ENCODE peak calls at places on chromosomes 3 and 15, in five cellular contexts. One of them, this sample, is unnamed. For H3K4me1, the result is how much of the 10 kb centered on the place peaks cover.

GRCh38 chr15:57198654-57199241 is 177.6 kb upstream of the CGNL1 start:
- DNase-seq in endodermal cell: peak
- DNase-seq in prostate gland: peak
- DNase-seq in left ventricle myocardium inferior: no peak
- DNase-seq in colonic mucosa: peak
- DNase-seq in this sample: no peak

GRCh38 chr15:92636950-92637481 is 18.6 kb downstream of the FAM174B start:
- DNase-seq in prostate gland: peak
- DNase-seq in endodermal cell: peak
- DNase-seq in left ventricle myocardium inferior: no peak
- DNase-seq in colonic mucosa: peak
- DNase-seq in this sample: peak

GRCh38 chr15:82846621-82847020 is 37.2 kb downstream of the WHAMM start:
- DNase-seq in colonic mucosa: no peak
- DNase-seq in prostate gland: no peak
- DNase-seq in endodermal cell: no peak
- DNase-seq in left ventricle myocardium inferior: no peak
- DNase-seq in this sample: no peak

GRCh38 chr15:90868261-90868689 is at the start of gene FURIN:
- DNase-seq in endodermal cell: no peak
- DNase-seq in left ventricle myocardium inferior: no peak
- DNase-seq in colonic mucosa: peak
- DNase-seq in prostate gland: peak
- DNase-seq in this sample: no peak

GRCh38 chr15:74365619-74366445 is 1.6 kb downstream of the CYP11A1 start:
- DNase-seq in endodermal cell: peak
- DNase-seq in prostate gland: no peak
- DNase-seq in left ventricle myocardium inferior: peak
- DNase-seq in colonic mucosa: no peak
- DNase-seq in this sample: no peak

GRCh38 chr3:89353465-89353864 is 246.0 kb downstream of the EPHA3 start:
- DNase-seq in left ventricle myocardium inferior: no peak
- DNase-seq in endodermal cell: no peak
- DNase-seq in colonic mucosa: no peak
- DNase-seq in prostate gland: no peak
- DNase-seq in this sample: no peak

GRCh38 chr3:108250626-108251025 is 28.4 kb upstream of the IFT57 start:
- DNase-seq in prostate gland: no peak
- DNase-seq in endodermal cell: no peak
- DNase-seq in left ventricle myocardium inferior: no peak
- DNase-seq in colonic mucosa: no peak
- DNase-seq in this sample: no peak

GRCh38 chr3:70754314-70754713 is 441.9 kb upstream of the MDFIC2 start:
- DNase-seq in colonic mucosa: no peak
- DNase-seq in prostate gland: no peak
- DNase-seq in endodermal cell: no peak
- DNase-seq in left ventricle myocardium inferior: no peak
- DNase-seq in this sample: no peak

GRCh38 chr3:49092948-49093852 is 671 bp downstream of the QRICH1 start:
- DNase-seq in endodermal cell: peak
- DNase-seq in colonic mucosa: peak
- DNase-seq in prostate gland: peak
- DNase-seq in left ventricle myocardium inferior: peak
- DNase-seq in this sample: no peak

GRCh38 chr15:72445426-72445825 is 28.7 kb upstream of the ARIH1 start:
- DNase-seq in left ventricle myocardium inferior: no peak
- DNase-seq in colonic mucosa: no peak
- DNase-seq in endodermal cell: no peak
- DNase-seq in prostate gland: no peak
- DNase-seq in this sample: no peak

GRCh38 chr15:65547841-65548240 is 17.6 kb downstream of the HACD3 start:
- DNase-seq in left ventricle myocardium inferior: no peak
- DNase-seq in colonic mucosa: no peak
- DNase-seq in prostate gland: no peak
- DNase-seq in endodermal cell: no peak
- DNase-seq in this sample: no peak

GRCh38 chr15:56835598-56836275 is 82.7 kb upstream of the TCF12 start:
- DNase-seq in colonic mucosa: no peak
- DNase-seq in left ventricle myocardium inferior: no peak
- DNase-seq in endodermal cell: no peak
- DNase-seq in prostate gland: no peak
- DNase-seq in this sample: no peak

GRCh38 chr3:194686816-194687637 is 1.3 kb downstream of the FAM43A start:
- DNase-seq in prostate gland: no peak
- DNase-seq in colonic mucosa: peak
- DNase-seq in endodermal cell: peak
- DNase-seq in left ventricle myocardium inferior: peak
- DNase-seq in this sample: peak

GRCh38 chr3:59191651-59192050 is 141.8 kb upstream of the CFAP20DC start:
- DNase-seq in left ventricle myocardium inferior: no peak
- DNase-seq in prostate gland: no peak
- DNase-seq in endodermal cell: no peak
- DNase-seq in colonic mucosa: no peak
- DNase-seq in this sample: no peak

DNA sequence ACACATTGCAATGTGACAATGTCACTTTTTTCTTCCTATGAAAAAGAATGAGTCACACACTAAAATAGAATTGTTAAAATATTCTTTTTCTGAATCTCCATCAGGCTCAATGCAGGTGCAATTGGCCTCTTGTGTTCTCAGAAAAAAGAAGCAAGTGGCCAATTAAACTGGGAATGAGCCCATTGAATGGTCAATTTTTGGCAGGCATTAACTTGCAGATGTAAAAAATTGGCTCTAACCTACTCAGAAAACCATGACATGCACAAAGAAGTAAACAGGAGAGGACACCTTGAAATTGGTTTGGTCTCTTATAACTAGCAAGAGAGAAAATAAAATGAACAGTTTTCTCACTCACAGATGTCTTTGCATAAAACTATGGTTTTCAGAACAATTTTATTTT is 820.8 kb downstream of the TBL1XR1 start:
- DNase-seq in endodermal cell: no peak
- DNase-seq in colonic mucosa: no peak
- DNase-seq in left ventricle myocardium inferior: no peak
- DNase-seq in prostate gland: no peak
- DNase-seq in this sample: no peak
- H3K4me3 ChIP-seq in endodermal cell: no peak
- H3K4me3 ChIP-seq in colonic mucosa: no peak
- H3K4me3 ChIP-seq in left ventricle myocardium inferior: no peak
- H3K4me3 ChIP-seq in prostate gland: no peak
- H3K4me3 ChIP-seq in this sample: no peak

DNA sequence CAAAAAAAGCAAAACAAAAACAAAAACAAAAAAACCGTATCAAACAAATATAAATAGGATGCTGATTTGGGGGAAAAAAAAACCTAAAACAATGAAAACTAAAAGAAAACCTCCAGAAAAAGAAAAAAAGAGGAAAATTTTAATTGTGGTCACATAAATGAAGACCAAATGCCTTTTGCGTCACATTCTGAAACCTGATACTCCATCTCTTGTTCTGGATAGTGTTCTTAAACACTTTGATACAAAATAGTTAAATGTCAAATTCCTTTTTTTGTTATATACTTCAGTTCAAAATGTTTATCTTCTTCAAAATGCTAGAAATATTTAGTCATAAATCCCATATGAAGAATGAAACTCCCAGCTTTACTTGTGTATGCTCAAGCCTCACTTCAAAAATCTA is 31.0 kb downstream of the COPS2 start:
- DNase-seq in prostate gland: no peak
- DNase-seq in colonic mucosa: no peak
- DNase-seq in left ventricle myocardium inferior: no peak
- DNase-seq in endodermal cell: no peak
- DNase-seq in this sample: no peak
- H3K27ac ChIP-seq in prostate gland: no peak
- H3K27ac ChIP-seq in colonic mucosa: no peak
- H3K27ac ChIP-seq in left ventricle myocardium inferior: no peak
- H3K27ac ChIP-seq in endodermal cell: no peak
- H3K27ac ChIP-seq in this sample: no peak

DNA sequence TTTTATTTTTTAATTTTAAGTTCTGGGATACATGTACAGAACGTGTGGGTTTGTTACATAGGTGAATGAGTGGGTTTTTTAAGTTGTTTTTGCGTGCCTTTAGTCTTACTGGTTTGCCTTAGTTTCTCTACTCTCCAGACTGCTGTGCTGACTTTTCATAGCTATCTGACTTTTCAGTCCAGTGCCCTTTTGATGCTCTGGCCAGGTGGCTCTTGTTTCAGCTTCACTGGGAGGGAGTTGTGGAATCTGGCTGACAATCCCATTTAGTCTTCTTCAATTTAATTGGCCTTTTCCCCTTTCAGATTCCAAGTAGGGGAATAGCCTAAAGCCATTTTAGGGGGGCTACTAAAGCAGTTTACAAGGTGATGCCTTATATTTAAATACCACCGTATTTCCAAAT is 30.1 kb downstream of the FNDC3B start:
- DNase-seq in prostate gland: no peak
- DNase-seq in left ventricle myocardium inferior: no peak
- DNase-seq in colonic mucosa: no peak
- DNase-seq in endodermal cell: no peak
- DNase-seq in this sample: no peak
- H3K4me1 ChIP-seq in prostate gland: under half
- H3K4me1 ChIP-seq in left ventricle myocardium inferior: half or more
- H3K4me1 ChIP-seq in colonic mucosa: under half
- H3K4me1 ChIP-seq in endodermal cell: under half
- H3K4me1 ChIP-seq in this sample: under half

GRCh38 chr3:170572665-170573253 is 13.1 kb downstream of the SLC7A14 start:
- DNase-seq in colonic mucosa: no peak
- DNase-seq in prostate gland: no peak
- DNase-seq in left ventricle myocardium inferior: no peak
- DNase-seq in endodermal cell: no peak
- DNase-seq in this sample: no peak
- H3K4me3 ChIP-seq in colonic mucosa: no peak
- H3K4me3 ChIP-seq in prostate gland: no peak
- H3K4me3 ChIP-seq in left ventricle myocardium inferior: no peak
- H3K4me3 ChIP-seq in endodermal cell: no peak
- H3K4me3 ChIP-seq in this sample: no peak